ENCODE peak calls at places on chromosome 19, in six cellular contexts. T is CD4-positive, alpha-beta T cell; M is GM12865; A is Peyer's patch; C is neural progenitor cell; E is esophagus squamous epithelium. O is an unnamed sample.

GRCh38 chr19:55031178-55031577 is 6.9 kb downstream of the GP6 start:
- DNase-seq in C (no peak), A (no peak), T (no peak), M (no peak), E (no peak), O (no peak)

GRCh38 chr19:17766543-17767131 is 15.4 kb downstream of the FCHO1 start:
- DNase-seq in C (peak), M (peak), T (no peak), E (no peak), A (peak), O (peak)

GRCh38 chr19:2059422-2060201 is 8.6 kb upstream of the MKNK2 start:
- DNase-seq in A (peak), M (no peak), T (no peak), C (peak), E (no peak), O (no peak)

GRCh38 chr19:5667751-5668271 is 12.5 kb downstream of the MICOS13 start:
- DNase-seq in E (no peak), C (peak), T (no peak), M (no peak), A (no peak), O (no peak)

GRCh38 chr19:38726761-38727301 is 17.4 kb downstream of the CAPN12 start:
- DNase-seq in T (no peak), C (no peak), E (no peak), A (no peak), M (no peak), O (no peak)

GRCh38 chr19:48053856-48054255 is 10.0 kb upstream of the CABP5 start:
- DNase-seq in M (no peak), E (no peak), T (no peak), A (no peak), C (no peak), O (no peak)

GRCh38 chr19:31583148-31583547 is 233.9 kb upstream of the TSHZ3 start:
- DNase-seq in M (no peak), T (no peak), C (no peak), A (no peak), E (no peak), O (no peak)

GRCh38 chr19:1408300-1409203 is 1.2 kb downstream of the DAZAP1 start:
- DNase-seq in T (peak), C (peak), A (peak), E (no peak), M (peak), O (peak)

GRCh38 chr19:17063412-17063811 is 11.8 kb downstream of the HAUS8 start:
- DNase-seq in T (no peak), E (no peak), A (no peak), M (no peak), C (no peak), O (no peak)

GRCh38 chr19:28444371-28444770 is 768.6 kb downstream of the UQCRFS1 start:
- DNase-seq in T (no peak), C (no peak), E (no peak), A (no peak), M (no peak), O (no peak)

GRCh38 chr19:38528213-38528755 is 89.5 kb downstream of the MAP4K1 start:
- DNase-seq in A (no peak), T (no peak), E (no peak), C (no peak), M (no peak), O (no peak)

GRCh38 chr19:1811942-1812425 is at the start of gene ATP8B3:
- DNase-seq in A (no peak), C (no peak), M (no peak), T (no peak), E (no peak), O (no peak)

GRCh38 chr19:53333071-53333465 is 481 bp upstream of the ZNF845 start:
- DNase-seq in A (peak), M (peak), C (peak), E (no peak), T (no peak), O (peak)

GRCh38 chr19:46537136-46538097 is 41.8 kb upstream of the PNMA8B start:
- DNase-seq in T (peak), C (peak), E (no peak), M (peak), A (peak), O (peak)

GRCh38 chr19:21052902-21053301 is 29.1 kb upstream of the ZNF714 start:
- DNase-seq in T (no peak), M (no peak), E (no peak), A (no peak), C (no peak), O (no peak)

GRCh38 chr19:11373885-11374448 is 499 bp upstream of the SWSAP1 start:
- DNase-seq in A (no peak), T (no peak), C (no peak), M (no peak), E (no peak), O (no peak)

GRCh38 chr19:16369664-16370576 is 45.3 kb downstream of the KLF2 start:
- DNase-seq in M (no peak), A (peak), C (no peak), E (no peak), T (peak), O (no peak)

GRCh38 chr19:48752511-48753365 is at the start of gene FUT1:
- DNase-seq in E (no peak), A (peak), T (no peak), M (peak), C (peak), O (peak)

GRCh38 chr19:28292822-28293500 is 920.0 kb downstream of the UQCRFS1 start:
- DNase-seq in A (no peak), C (no peak), T (no peak), E (no peak), M (no peak), O (no peak)

GRCh38 chr19:28929026-28929425 is 283.9 kb downstream of the UQCRFS1 start:
- DNase-seq in C (no peak), T (no peak), E (no peak), A (no peak), M (no peak), O (no peak)

GRCh38 chr19:49758292-49758691 is 4.8 kb downstream of the TSKS start:
- DNase-seq in A (no peak), M (no peak), T (no peak), C (no peak), E (no peak), O (no peak)

GRCh38 chr19:10194500-10195198 is at the start of gene DNMT1:
- DNase-seq in E (peak), T (peak), C (peak), M (peak), A (peak), O (peak)

GRCh38 chr19:39390460-39390758 is 497 bp downstream of the PAF1 start:
- DNase-seq in T (peak), M (no peak), C (no peak), E (no peak), A (no peak), O (no peak)

GRCh38 chr19:18502236-18502632 is 19.6 kb downstream of the ELL start:
- DNase-seq in T (no peak), A (no peak), C (no peak), M (no peak), E (no peak), O (no peak)

GRCh38 chr19:17996826-17997316 is 11.1 kb upstream of the ARRDC2 start:
- DNase-seq in T (peak), M (peak), E (no peak), A (peak), C (peak), O (peak)

GRCh38 chr19:30679286-30679685 is 307.1 kb downstream of the ZNF536 start:
- DNase-seq in E (no peak), C (no peak), T (no peak), M (no peak), A (no peak), O (no peak)

GRCh38 chr19:48123907-48124675 is 13.5 kb upstream of the PLA2G4C start:
- DNase-seq in C (peak), T (no peak), E (no peak), M (no peak), A (no peak), O (no peak)

GRCh38 chr19:16433986-16434385 is 37.8 kb downstream of the EPS15L1 start:
- DNase-seq in M (no peak), E (no peak), C (no peak), T (no peak), A (no peak), O (no peak)

GRCh38 chr19:15913384-15913783 is 15.5 kb upstream of the CYP4F2 start:
- DNase-seq in T (no peak), E (no peak), A (no peak), M (no peak), C (no peak), O (no peak)

GRCh38 chr19:15318241-15318691 is 14.1 kb downstream of the BRD4 start:
- DNase-seq in E (no peak), M (peak), C (no peak), T (no peak), A (no peak), O (no peak)

GRCh38 chr19:49333426-49334288 is 1.5 kb upstream of the CD37 start:
- DNase-seq in A (no peak), M (peak), C (no peak), E (no peak), T (peak), O (no peak)

DNA sequence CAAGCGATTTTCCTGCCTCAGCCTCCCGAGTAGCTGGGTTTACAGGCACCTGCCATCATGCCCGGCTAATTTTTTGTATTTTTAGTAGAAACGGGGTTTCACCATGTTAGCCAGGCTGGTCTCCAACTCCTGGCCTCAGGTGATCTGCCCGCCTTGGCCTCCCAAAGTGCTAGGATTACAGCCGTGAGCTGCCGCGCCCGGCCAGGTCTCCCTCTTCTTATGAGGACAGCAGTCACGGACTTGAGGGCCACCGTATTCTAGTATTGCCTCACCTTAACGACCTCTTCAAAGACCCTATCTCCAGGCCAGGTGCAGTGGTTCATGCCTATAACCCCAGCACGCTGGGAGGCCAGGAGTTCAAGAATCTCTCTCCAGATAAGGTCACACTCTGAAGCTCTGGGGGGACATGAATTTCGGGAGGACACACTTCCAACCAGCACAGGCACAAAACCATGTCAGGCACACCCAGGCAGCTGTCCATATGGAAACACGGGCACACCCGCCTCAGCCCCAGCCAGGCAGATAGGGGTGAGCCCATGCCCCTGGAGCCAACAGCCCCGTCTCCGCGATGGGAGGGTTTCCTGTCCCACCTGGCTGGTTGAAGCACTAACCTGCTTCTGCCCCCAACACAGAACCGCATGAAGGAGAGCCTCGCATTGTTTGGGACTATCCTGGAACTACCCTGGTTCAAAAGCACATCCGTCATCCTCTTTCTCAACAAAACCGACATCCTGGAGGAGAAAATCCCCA is 21.3 kb upstream of the S1PR4 start:
- DNase-seq in T (no peak), C (no peak), A (no peak), E (no peak), M (no peak), O (no peak)
- TF ChIP-seq CTCF in T (no peak), C (no peak), A (no peak), E (no peak), M (no peak), O (no peak)

GRCh38 chr19:45097450-45097775 is 4.4 kb downstream of the PPP1R37 start:
- DNase-seq in E (no peak), C (no peak), M (no peak), T (no peak), A (no peak), O (no peak)
- TF ChIP-seq CTCF in E (no peak), C (no peak), M (no peak), T (no peak), A (no peak), O (no peak)

DNA sequence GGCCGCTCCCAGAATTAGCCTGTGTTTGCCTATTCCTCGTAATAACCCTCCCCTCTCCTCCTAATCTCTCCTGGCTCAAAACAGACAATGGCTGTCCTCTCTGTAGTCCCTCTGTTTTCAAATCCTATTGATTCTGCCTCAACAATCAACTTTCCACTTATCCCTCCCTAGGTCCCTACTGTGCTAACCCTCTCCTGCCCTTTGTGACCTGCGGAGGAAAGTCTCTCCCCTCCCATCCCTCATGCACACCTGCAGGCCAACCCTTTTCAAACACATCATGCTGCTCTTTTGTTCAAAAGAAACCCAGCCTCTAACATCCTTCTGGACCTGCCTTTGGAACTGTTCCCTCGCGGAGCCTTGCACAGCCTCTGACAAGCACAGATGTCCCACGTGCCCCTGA is 37.3 kb downstream of the CILP2 start:
- DNase-seq in A (no peak), M (no peak), C (peak), E (no peak), T (no peak), O (no peak)
- TF ChIP-seq CTCF in A (no peak), M (no peak), C (no peak), E (no peak), T (no peak), O (no peak)

GRCh38 chr19:7928741-7929701 is 3.1 kb upstream of the CTXN1 start:
- DNase-seq in C (peak), E (no peak), T (peak), A (no peak), M (peak), O (no peak)

GRCh38 chr19:7927605-7928333 is 1.8 kb upstream of the CTXN1 start:
- DNase-seq in A (no peak), E (no peak), T (no peak), M (no peak), C (no peak), O (no peak)

GRCh38 chr19:7926021-7926726 is at the start of gene CTXN1:
- DNase-seq in M (peak), A (peak), E (no peak), C (peak), T (peak), O (peak)

GRCh38 chr19:7926727-7927604 is 1.0 kb upstream of the CTXN1 start:
- DNase-seq in A (no peak), C (no peak), T (no peak), M (no peak), E (no peak), O (no peak)

GRCh38 chr19:7928334-7928706 is 2.4 kb upstream of the CTXN1 start:
- DNase-seq in C (no peak), A (no peak), T (no peak), M (no peak), E (no peak), O (no peak)
- TF ChIP-seq CTCF in C (no peak), A (no peak), T (no peak), M (no peak), E (no peak), O (no peak)

GRCh38 chr19:13089857-13090507 is 12.7 kb downstream of the LYL1 start:
- DNase-seq in E (no peak), A (no peak), M (no peak), C (no peak), T (no peak), O (no peak)

GRCh38 chr19:13090511-13091231 is 12.0 kb downstream of the LYL1 start:
- DNase-seq in T (no peak), A (no peak), E (no peak), C (no peak), M (no peak), O (no peak)

GRCh38 chr19:13087295-13087694 is 15.4 kb downstream of the LYL1 start:
- DNase-seq in E (no peak), T (no peak), C (no peak), A (no peak), M (no peak), O (no peak)

GRCh38 chr19:13087795-13088537 is 14.7 kb downstream of the LYL1 start:
- DNase-seq in M (no peak), A (no peak), C (no peak), T (no peak), E (no peak), O (no peak)

DNA sequence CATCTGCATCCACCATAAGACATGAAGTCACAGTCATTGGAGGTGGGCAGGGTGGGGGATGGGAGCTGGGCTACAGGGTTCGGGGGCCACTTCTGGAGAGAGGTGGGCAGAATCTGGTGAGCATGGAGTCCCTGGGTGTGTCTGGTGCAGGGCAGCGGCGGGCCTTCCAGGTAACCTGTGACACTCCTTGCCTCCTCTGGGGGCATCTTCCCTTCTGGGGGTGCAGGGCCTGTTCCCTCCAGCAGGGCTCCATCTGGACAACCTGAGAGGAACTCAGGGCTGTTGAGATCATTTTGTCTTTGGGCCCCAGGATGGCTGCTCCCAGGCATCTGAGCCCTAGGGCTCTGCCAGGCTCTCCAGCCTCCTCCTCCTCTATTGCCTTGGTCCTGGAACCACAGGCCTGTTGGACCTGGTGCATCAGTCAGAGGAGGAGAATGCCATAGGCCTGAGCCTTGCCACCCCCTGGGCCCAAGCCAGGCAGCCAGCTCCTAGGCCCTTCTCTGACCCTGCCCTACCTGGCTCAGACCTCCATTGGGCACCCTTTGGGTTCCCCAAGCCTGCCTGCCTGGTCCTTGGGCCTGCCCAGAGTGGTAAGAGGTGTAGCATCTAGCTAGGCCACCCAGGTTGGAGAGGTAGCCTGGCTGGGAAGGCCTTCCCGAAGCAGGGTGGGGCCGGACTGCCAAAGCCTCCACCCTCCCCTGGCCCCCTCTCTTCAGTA is 13.4 kb downstream of the LYL1 start:
- DNase-seq in A (no peak), E (no peak), M (peak), T (no peak), C (peak), O (no peak)
- TF ChIP-seq CTCF in A (no peak), E (no peak), M (peak), T (no peak), C (peak), O (peak)

GRCh38 chr19:12778905-12779161 is 3.5 kb upstream of the HOOK2 start:
- DNase-seq in M (peak), A (no peak), C (no peak), T (no peak), E (no peak), O (no peak)

GRCh38 chr19:12777217-12778019 is 2.1 kb upstream of the HOOK2 start:
- DNase-seq in E (no peak), A (peak), T (peak), C (peak), M (peak), O (peak)

GRCh38 chr19:12778020-12778904 is 2.9 kb upstream of the HOOK2 start:
- DNase-seq in C (peak), T (peak), A (peak), M (peak), E (no peak), O (no peak)

GRCh38 chr19:12782174-12782423 is 6.7 kb upstream of the HOOK2 start:
- DNase-seq in A (no peak), T (no peak), M (no peak), E (peak), C (no peak), O (no peak)

GRCh38 chr19:12779162-12779993 is 4.0 kb upstream of the HOOK2 start:
- DNase-seq in E (no peak), C (peak), T (no peak), A (no peak), M (peak), O (no peak)
- TF ChIP-seq CTCF in E (no peak), C (peak), T (no peak), A (no peak), M (peak), O (no peak)

GRCh38 chr19:3071764-3072163 is 9.5 kb upstream of the TLE5 start:
- DNase-seq in E (no peak), M (no peak), C (no peak), T (no peak), A (no peak), O (no peak)

GRCh38 chr19:3075605-3076431 is 13.5 kb upstream of the TLE5 start:
- DNase-seq in M (peak), T (peak), A (peak), E (no peak), C (peak), O (peak)

GRCh38 chr19:3073159-3073563 is 10.9 kb upstream of the TLE5 start:
- DNase-seq in C (no peak), A (no peak), M (no peak), T (no peak), E (no peak), O (no peak)

GRCh38 chr19:3079578-3079977 is 14.6 kb upstream of the GNA11 start:
- DNase-seq in M (no peak), E (no peak), A (no peak), T (no peak), C (no peak), O (no peak)

GRCh38 chr19:3073931-3074595 is 11.8 kb upstream of the TLE5 start:
- DNase-seq in M (peak), E (no peak), A (no peak), T (no peak), C (no peak), O (no peak)
- TF ChIP-seq CTCF in M (peak), E (no peak), A (no peak), T (no peak), C (no peak), O (no peak)

O was measured in progenitor cell of endocrine pancreas.